ENCODE peak calls at places on chromosomes 7 and 10, in nine cellular contexts. One of them, this sample, is unnamed. For H3K36me3, the result is how much of the 10 kb centered on the place peaks cover.

GRCh38 chr10:103244663-103245271 is 920 bp upstream of the RPEL1 start:
- DNase-seq in fibroblast of lung: peak
- DNase-seq in cardiac muscle cell: peak
- DNase-seq in bronchial epithelial cell: peak
- DNase-seq in psoas muscle: peak
- DNase-seq in adrenal gland: peak
- DNase-seq in colonic mucosa: peak
- DNase-seq in RWPE2: no peak
- DNase-seq in left lung: no peak
- DNase-seq in this sample: peak

GRCh38 chr10:79081353-79082034 is 12.7 kb downstream of the ZMIZ1 start:
- DNase-seq in left lung: peak
- DNase-seq in adrenal gland: peak
- DNase-seq in psoas muscle: peak
- DNase-seq in RWPE2: no peak
- DNase-seq in cardiac muscle cell: no peak
- DNase-seq in fibroblast of lung: peak
- DNase-seq in colonic mucosa: no peak
- DNase-seq in bronchial epithelial cell: no peak
- DNase-seq in this sample: no peak

GRCh38 chr7:105219771-105220160 is 169.0 kb downstream of the SRPK2 start:
- DNase-seq in cardiac muscle cell: no peak
- DNase-seq in left lung: no peak
- DNase-seq in fibroblast of lung: peak
- DNase-seq in RWPE2: no peak
- DNase-seq in adrenal gland: no peak
- DNase-seq in colonic mucosa: no peak
- DNase-seq in bronchial epithelial cell: peak
- DNase-seq in psoas muscle: no peak
- DNase-seq in this sample: no peak

GRCh38 chr7:99617187-99617781 is 538 bp downstream of the ZSCAN25 start:
- DNase-seq in bronchial epithelial cell: no peak
- DNase-seq in colonic mucosa: no peak
- DNase-seq in left lung: no peak
- DNase-seq in psoas muscle: no peak
- DNase-seq in RWPE2: no peak
- DNase-seq in fibroblast of lung: no peak
- DNase-seq in adrenal gland: no peak
- DNase-seq in cardiac muscle cell: no peak
- DNase-seq in this sample: no peak

GRCh38 chr10:113872139-113873030 is 17.9 kb downstream of the NHLRC2 start:
- DNase-seq in cardiac muscle cell: no peak
- DNase-seq in psoas muscle: no peak
- DNase-seq in fibroblast of lung: no peak
- DNase-seq in left lung: no peak
- DNase-seq in adrenal gland: no peak
- DNase-seq in bronchial epithelial cell: no peak
- DNase-seq in RWPE2: no peak
- DNase-seq in colonic mucosa: no peak
- DNase-seq in this sample: no peak

GRCh38 chr7:82701941-82702340 is 258.4 kb upstream of the CACNA2D1 start:
- DNase-seq in psoas muscle: no peak
- DNase-seq in cardiac muscle cell: no peak
- DNase-seq in adrenal gland: no peak
- DNase-seq in fibroblast of lung: peak
- DNase-seq in left lung: no peak
- DNase-seq in colonic mucosa: no peak
- DNase-seq in bronchial epithelial cell: no peak
- DNase-seq in RWPE2: no peak
- DNase-seq in this sample: no peak

GRCh38 chr7:151833691-151834090 is 43.2 kb downstream of the PRKAG2 start:
- DNase-seq in RWPE2: peak
- DNase-seq in left lung: peak
- DNase-seq in adrenal gland: no peak
- DNase-seq in cardiac muscle cell: no peak
- DNase-seq in psoas muscle: no peak
- DNase-seq in colonic mucosa: no peak
- DNase-seq in fibroblast of lung: no peak
- DNase-seq in bronchial epithelial cell: no peak
- DNase-seq in this sample: no peak

GRCh38 chr7:68441610-68442009 is 1156.7 kb upstream of the AUTS2 start:
- DNase-seq in colonic mucosa: no peak
- DNase-seq in bronchial epithelial cell: no peak
- DNase-seq in RWPE2: no peak
- DNase-seq in left lung: no peak
- DNase-seq in adrenal gland: no peak
- DNase-seq in psoas muscle: no peak
- DNase-seq in cardiac muscle cell: no peak
- DNase-seq in fibroblast of lung: no peak
- DNase-seq in this sample: peak

DNA sequence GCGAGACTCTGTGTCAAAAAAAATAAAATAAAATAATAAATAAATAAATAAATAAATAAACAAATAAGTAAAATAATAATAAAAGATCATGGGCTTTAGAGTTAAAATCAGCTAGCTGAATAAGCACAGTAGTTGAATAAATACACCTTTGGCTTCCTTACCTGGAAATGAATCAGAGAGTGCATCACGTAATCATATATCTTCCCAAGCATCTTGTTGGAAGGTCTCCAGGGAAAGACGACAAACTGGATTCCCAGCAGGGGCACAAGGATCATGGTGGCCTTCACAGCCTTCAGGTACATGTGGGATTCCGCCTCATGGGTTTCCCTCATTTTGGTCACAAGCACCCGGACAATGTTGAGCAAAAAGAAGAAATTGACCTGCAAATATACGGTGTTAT is 138.7 kb downstream of the CALCR start:
- DNase-seq in psoas muscle: no peak
- DNase-seq in RWPE2: no peak
- DNase-seq in colonic mucosa: no peak
- DNase-seq in adrenal gland: no peak
- DNase-seq in cardiac muscle cell: no peak
- DNase-seq in left lung: no peak
- DNase-seq in bronchial epithelial cell: no peak
- DNase-seq in fibroblast of lung: no peak
- DNase-seq in this sample: no peak
- H3K36me3 ChIP-seq in psoas muscle: under half
- H3K36me3 ChIP-seq in RWPE2: under half
- H3K36me3 ChIP-seq in colonic mucosa: under half
- H3K36me3 ChIP-seq in adrenal gland: under half
- H3K36me3 ChIP-seq in cardiac muscle cell: under half
- H3K36me3 ChIP-seq in left lung: under half
- H3K36me3 ChIP-seq in bronchial epithelial cell: under half
- H3K36me3 ChIP-seq in fibroblast of lung: under half
- H3K36me3 ChIP-seq in this sample: under half

GRCh38 chr7:144024213-144024612 is 24.1 kb downstream of the OR6B1 start:
- DNase-seq in cardiac muscle cell: no peak
- DNase-seq in psoas muscle: no peak
- DNase-seq in RWPE2: no peak
- DNase-seq in colonic mucosa: no peak
- DNase-seq in left lung: no peak
- DNase-seq in fibroblast of lung: no peak
- DNase-seq in bronchial epithelial cell: no peak
- DNase-seq in adrenal gland: no peak
- DNase-seq in this sample: no peak

GRCh38 chr7:144027974-144028373 is 20.8 kb upstream of the OR2A5 start:
- DNase-seq in fibroblast of lung: no peak
- DNase-seq in bronchial epithelial cell: peak
- DNase-seq in left lung: no peak
- DNase-seq in cardiac muscle cell: no peak
- DNase-seq in colonic mucosa: no peak
- DNase-seq in psoas muscle: no peak
- DNase-seq in RWPE2: no peak
- DNase-seq in adrenal gland: no peak
- DNase-seq in this sample: no peak

GRCh38 chr7:144026203-144026883 is 22.4 kb upstream of the OR2A5 start:
- DNase-seq in left lung: no peak
- DNase-seq in psoas muscle: no peak
- DNase-seq in adrenal gland: no peak
- DNase-seq in fibroblast of lung: no peak
- DNase-seq in bronchial epithelial cell: no peak
- DNase-seq in cardiac muscle cell: no peak
- DNase-seq in colonic mucosa: no peak
- DNase-seq in RWPE2: no peak
- DNase-seq in this sample: no peak

GRCh38 chr7:144028547-144028946 is 20.2 kb upstream of the OR2A5 start:
- DNase-seq in psoas muscle: no peak
- DNase-seq in bronchial epithelial cell: no peak
- DNase-seq in left lung: no peak
- DNase-seq in adrenal gland: no peak
- DNase-seq in cardiac muscle cell: no peak
- DNase-seq in fibroblast of lung: no peak
- DNase-seq in RWPE2: no peak
- DNase-seq in colonic mucosa: no peak
- DNase-seq in this sample: no peak

GRCh38 chr7:144027070-144027469 is 21.7 kb upstream of the OR2A5 start:
- DNase-seq in adrenal gland: no peak
- DNase-seq in bronchial epithelial cell: peak
- DNase-seq in colonic mucosa: no peak
- DNase-seq in left lung: no peak
- DNase-seq in psoas muscle: no peak
- DNase-seq in RWPE2: no peak
- DNase-seq in fibroblast of lung: peak
- DNase-seq in cardiac muscle cell: peak
- DNase-seq in this sample: peak
- TF ChIP-seq CTCF in adrenal gland: peak
- TF ChIP-seq CTCF in bronchial epithelial cell: peak
- TF ChIP-seq CTCF in colonic mucosa: peak
- TF ChIP-seq CTCF in left lung: no peak
- TF ChIP-seq CTCF in psoas muscle: peak
- TF ChIP-seq CTCF in RWPE2: peak
- TF ChIP-seq CTCF in fibroblast of lung: peak
- TF ChIP-seq CTCF in cardiac muscle cell: peak
- TF ChIP-seq CTCF in this sample: peak

GRCh38 chr7:129764685-129765084 is 153.2 kb downstream of the NRF1 start:
- DNase-seq in psoas muscle: no peak
- DNase-seq in left lung: no peak
- DNase-seq in fibroblast of lung: no peak
- DNase-seq in adrenal gland: no peak
- DNase-seq in bronchial epithelial cell: no peak
- DNase-seq in colonic mucosa: no peak
- DNase-seq in cardiac muscle cell: no peak
- DNase-seq in RWPE2: no peak
- DNase-seq in this sample: no peak
- H3K36me3 ChIP-seq in psoas muscle: under half
- H3K36me3 ChIP-seq in left lung: under half
- H3K36me3 ChIP-seq in fibroblast of lung: under half
- H3K36me3 ChIP-seq in adrenal gland: under half
- H3K36me3 ChIP-seq in bronchial epithelial cell: under half
- H3K36me3 ChIP-seq in colonic mucosa: under half
- H3K36me3 ChIP-seq in cardiac muscle cell: under half
- H3K36me3 ChIP-seq in RWPE2: under half
- H3K36me3 ChIP-seq in this sample: under half

GRCh38 chr7:149715476-149715875 is 57.9 kb downstream of the ZNF467 start:
- DNase-seq in bronchial epithelial cell: no peak
- DNase-seq in adrenal gland: no peak
- DNase-seq in cardiac muscle cell: no peak
- DNase-seq in psoas muscle: no peak
- DNase-seq in left lung: peak
- DNase-seq in colonic mucosa: no peak
- DNase-seq in fibroblast of lung: no peak
- DNase-seq in RWPE2: peak
- DNase-seq in this sample: no peak

GRCh38 chr7:149716932-149717307 is 56.5 kb downstream of the ZNF467 start:
- DNase-seq in colonic mucosa: no peak
- DNase-seq in cardiac muscle cell: no peak
- DNase-seq in adrenal gland: no peak
- DNase-seq in psoas muscle: no peak
- DNase-seq in RWPE2: no peak
- DNase-seq in fibroblast of lung: no peak
- DNase-seq in left lung: no peak
- DNase-seq in bronchial epithelial cell: no peak
- DNase-seq in this sample: no peak

GRCh38 chr7:149717481-149717880 is 55.9 kb downstream of the ZNF467 start:
- DNase-seq in adrenal gland: no peak
- DNase-seq in psoas muscle: no peak
- DNase-seq in fibroblast of lung: no peak
- DNase-seq in RWPE2: no peak
- DNase-seq in cardiac muscle cell: no peak
- DNase-seq in bronchial epithelial cell: no peak
- DNase-seq in colonic mucosa: no peak
- DNase-seq in left lung: peak
- DNase-seq in this sample: no peak

GRCh38 chr7:149714910-149715471 is 58.4 kb downstream of the ZNF467 start:
- DNase-seq in adrenal gland: peak
- DNase-seq in bronchial epithelial cell: no peak
- DNase-seq in left lung: no peak
- DNase-seq in psoas muscle: no peak
- DNase-seq in RWPE2: peak
- DNase-seq in fibroblast of lung: peak
- DNase-seq in cardiac muscle cell: no peak
- DNase-seq in colonic mucosa: peak
- DNase-seq in this sample: no peak

DNA sequence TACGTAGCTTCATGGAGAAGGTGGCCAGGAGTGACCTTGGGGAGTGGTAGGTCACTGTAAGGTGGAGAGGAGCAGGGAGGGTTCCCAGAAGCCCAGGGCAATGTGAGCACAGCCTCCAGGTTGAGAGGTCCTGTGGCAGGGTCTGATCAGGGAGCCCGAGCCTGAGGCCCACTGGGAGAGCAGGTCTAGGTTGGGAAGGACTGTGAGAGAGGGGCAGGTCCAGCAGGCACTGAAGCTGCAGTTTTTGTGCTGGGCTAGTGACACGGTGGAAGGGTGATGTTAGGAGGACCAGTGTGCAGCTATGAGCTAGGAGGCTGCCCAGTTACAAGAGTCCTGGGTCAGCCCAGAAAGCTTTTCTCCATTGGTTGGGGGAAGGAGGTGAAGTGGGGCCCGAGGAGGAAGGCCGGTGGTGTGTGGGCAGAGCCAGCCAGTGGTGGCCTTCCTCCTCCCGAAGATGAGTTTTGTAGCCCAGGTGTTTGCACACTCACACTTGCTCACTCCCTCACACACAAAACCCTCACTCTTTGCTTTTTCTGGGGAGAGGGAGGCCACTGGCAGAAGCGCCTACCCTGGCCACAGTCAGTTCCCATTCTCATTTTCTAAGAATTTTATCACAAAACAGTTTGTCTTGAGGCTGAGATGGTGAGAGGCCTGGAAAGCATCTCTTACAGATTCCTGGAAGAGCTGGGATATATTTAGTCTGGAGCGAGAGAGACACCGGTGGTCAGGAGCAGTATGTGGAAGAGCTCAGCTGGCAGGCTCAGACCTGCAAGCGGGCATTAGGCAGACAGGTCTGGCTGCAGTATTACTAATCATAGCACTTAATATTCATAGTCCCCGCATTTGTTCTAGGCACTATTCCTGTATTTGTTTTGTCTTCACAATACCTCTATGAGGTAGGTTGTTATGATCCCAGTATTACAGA is 57.1 kb downstream of the ZNF467 start:
- DNase-seq in RWPE2: peak
- DNase-seq in adrenal gland: no peak
- DNase-seq in left lung: peak
- DNase-seq in psoas muscle: no peak
- DNase-seq in cardiac muscle cell: peak
- DNase-seq in fibroblast of lung: peak
- DNase-seq in bronchial epithelial cell: peak
- DNase-seq in colonic mucosa: no peak
- DNase-seq in this sample: no peak
- TF ChIP-seq CTCF in RWPE2: no peak
- TF ChIP-seq CTCF in adrenal gland: no peak
- TF ChIP-seq CTCF in left lung: no peak
- TF ChIP-seq CTCF in psoas muscle: no peak
- TF ChIP-seq CTCF in cardiac muscle cell: no peak
- TF ChIP-seq CTCF in fibroblast of lung: no peak
- TF ChIP-seq CTCF in bronchial epithelial cell: no peak
- TF ChIP-seq CTCF in colonic mucosa: no peak
- TF ChIP-seq CTCF in this sample: peak